ENCODE peak calls at places on chromosomes 6 and 20, in seven cellular contexts. One of them, this sample, is unnamed.

GRCh38 chr20:25296094-25297093 is 48.5 kb downstream of the PYGB start:
- DNase-seq in ELR: peak
- DNase-seq in NCI-H2081: no peak
- DNase-seq in bronchial epithelial cell: no peak
- DNase-seq in posterior vena cava: no peak
- DNase-seq in endothelial cell: no peak
- DNase-seq in Right ventricle myocardium superior: no peak
- DNase-seq in this sample: no peak

GRCh38 chr20:46998497-46999190 is 104.0 kb downstream of the EYA2 start:
- DNase-seq in ELR: no peak
- DNase-seq in NCI-H2081: no peak
- DNase-seq in bronchial epithelial cell: peak
- DNase-seq in posterior vena cava: no peak
- DNase-seq in endothelial cell: no peak
- DNase-seq in Right ventricle myocardium superior: no peak
- DNase-seq in this sample: no peak

GRCh38 chr6:168314948-168315347 is 4.6 kb downstream of the DACT2 start:
- DNase-seq in ELR: no peak
- DNase-seq in NCI-H2081: no peak
- DNase-seq in bronchial epithelial cell: peak
- DNase-seq in posterior vena cava: no peak
- DNase-seq in endothelial cell: no peak
- DNase-seq in Right ventricle myocardium superior: peak
- DNase-seq in this sample: no peak

GRCh38 chr6:1001655-1002349 is 308.9 kb upstream of the EXOC2 start:
- DNase-seq in ELR: no peak
- DNase-seq in NCI-H2081: no peak
- DNase-seq in bronchial epithelial cell: no peak
- DNase-seq in posterior vena cava: no peak
- DNase-seq in endothelial cell: no peak
- DNase-seq in Right ventricle myocardium superior: no peak
- DNase-seq in this sample: peak

GRCh38 chr6:130933712-130934200 is 106.5 kb downstream of the SMLR1 start:
- DNase-seq in ELR: no peak
- DNase-seq in NCI-H2081: no peak
- DNase-seq in bronchial epithelial cell: no peak
- DNase-seq in posterior vena cava: no peak
- DNase-seq in endothelial cell: no peak
- DNase-seq in Right ventricle myocardium superior: no peak
- DNase-seq in this sample: no peak

GRCh38 chr20:9163995-9164394 is 95.1 kb downstream of the PLCB4 start:
- DNase-seq in ELR: no peak
- DNase-seq in NCI-H2081: no peak
- DNase-seq in bronchial epithelial cell: no peak
- DNase-seq in posterior vena cava: no peak
- DNase-seq in endothelial cell: no peak
- DNase-seq in Right ventricle myocardium superior: no peak
- DNase-seq in this sample: no peak

GRCh38 chr6:138188278-138188923 is 26.7 kb downstream of the ARFGEF3 start:
- DNase-seq in ELR: no peak
- DNase-seq in NCI-H2081: no peak
- DNase-seq in bronchial epithelial cell: peak
- DNase-seq in posterior vena cava: no peak
- DNase-seq in endothelial cell: no peak
- DNase-seq in Right ventricle myocardium superior: no peak
- DNase-seq in this sample: no peak

GRCh38 chr6:89347825-89348224 is 4.7 kb downstream of the UBE2J1 start:
- DNase-seq in ELR: no peak
- DNase-seq in NCI-H2081: no peak
- DNase-seq in bronchial epithelial cell: peak
- DNase-seq in posterior vena cava: no peak
- DNase-seq in endothelial cell: no peak
- DNase-seq in Right ventricle myocardium superior: peak
- DNase-seq in this sample: no peak

GRCh38 chr20:34998331-34998950 is 42.8 kb downstream of the MYH7B start:
- DNase-seq in ELR: peak
- DNase-seq in NCI-H2081: no peak
- DNase-seq in bronchial epithelial cell: no peak
- DNase-seq in posterior vena cava: no peak
- DNase-seq in endothelial cell: no peak
- DNase-seq in Right ventricle myocardium superior: peak
- DNase-seq in this sample: no peak

GRCh38 chr20:57763235-57763595 is 53.4 kb upstream of the PMEPA1 start:
- DNase-seq in ELR: no peak
- DNase-seq in NCI-H2081: no peak
- DNase-seq in bronchial epithelial cell: no peak
- DNase-seq in posterior vena cava: no peak
- DNase-seq in endothelial cell: no peak
- DNase-seq in Right ventricle myocardium superior: no peak
- DNase-seq in this sample: no peak

GRCh38 chr6:96626749-96627353 is 63.9 kb downstream of the FHL5 start:
- DNase-seq in ELR: peak
- DNase-seq in NCI-H2081: peak
- DNase-seq in bronchial epithelial cell: peak
- DNase-seq in posterior vena cava: no peak
- DNase-seq in endothelial cell: no peak
- DNase-seq in Right ventricle myocardium superior: no peak
- DNase-seq in this sample: no peak

GRCh38 chr6:100339574-100340255 is 125.0 kb downstream of the SIM1 start:
- DNase-seq in ELR: no peak
- DNase-seq in NCI-H2081: no peak
- DNase-seq in bronchial epithelial cell: peak
- DNase-seq in posterior vena cava: no peak
- DNase-seq in endothelial cell: no peak
- DNase-seq in Right ventricle myocardium superior: no peak
- DNase-seq in this sample: no peak

GRCh38 chr6:98843274-98844243 is 9.2 kb downstream of the POU3F2 start:
- DNase-seq in ELR: no peak
- DNase-seq in NCI-H2081: no peak
- DNase-seq in bronchial epithelial cell: no peak
- DNase-seq in posterior vena cava: no peak
- DNase-seq in endothelial cell: peak
- DNase-seq in Right ventricle myocardium superior: no peak
- DNase-seq in this sample: no peak

GRCh38 chr6:162618463-162619002 is 109.0 kb downstream of the PRKN start:
- DNase-seq in ELR: no peak
- DNase-seq in NCI-H2081: no peak
- DNase-seq in bronchial epithelial cell: no peak
- DNase-seq in posterior vena cava: no peak
- DNase-seq in endothelial cell: no peak
- DNase-seq in Right ventricle myocardium superior: no peak
- DNase-seq in this sample: no peak

GRCh38 chr20:50330504-50331313 is 140.1 kb downstream of the CEBPB start:
- DNase-seq in ELR: no peak
- DNase-seq in NCI-H2081: no peak
- DNase-seq in bronchial epithelial cell: peak
- DNase-seq in posterior vena cava: no peak
- DNase-seq in endothelial cell: no peak
- DNase-seq in Right ventricle myocardium superior: peak
- DNase-seq in this sample: no peak

GRCh38 chr6:22411408-22412105 is 114.7 kb upstream of the PRL start:
- DNase-seq in ELR: no peak
- DNase-seq in NCI-H2081: no peak
- DNase-seq in bronchial epithelial cell: no peak
- DNase-seq in posterior vena cava: no peak
- DNase-seq in endothelial cell: no peak
- DNase-seq in Right ventricle myocardium superior: no peak
- DNase-seq in this sample: no peak

GRCh38 chr6:2914318-2914660 is 11.2 kb upstream of the SERPINB9 start:
- DNase-seq in ELR: no peak
- DNase-seq in NCI-H2081: no peak
- DNase-seq in bronchial epithelial cell: peak
- DNase-seq in posterior vena cava: no peak
- DNase-seq in endothelial cell: no peak
- DNase-seq in Right ventricle myocardium superior: no peak
- DNase-seq in this sample: no peak

GRCh38 chr6:42369568-42369967 is 82.2 kb downstream of the TRERF1 start:
- DNase-seq in ELR: no peak
- DNase-seq in NCI-H2081: no peak
- DNase-seq in bronchial epithelial cell: peak
- DNase-seq in posterior vena cava: no peak
- DNase-seq in endothelial cell: no peak
- DNase-seq in Right ventricle myocardium superior: no peak
- DNase-seq in this sample: no peak

GRCh38 chr20:22999756-23000155 is 35.4 kb upstream of the SSTR4 start:
- DNase-seq in ELR: no peak
- DNase-seq in NCI-H2081: no peak
- DNase-seq in bronchial epithelial cell: peak
- DNase-seq in posterior vena cava: no peak
- DNase-seq in endothelial cell: no peak
- DNase-seq in Right ventricle myocardium superior: no peak
- DNase-seq in this sample: no peak

GRCh38 chr20:38888059-38888831 is 38.0 kb upstream of the FAM83D start:
- DNase-seq in ELR: no peak
- DNase-seq in NCI-H2081: no peak
- DNase-seq in bronchial epithelial cell: no peak
- DNase-seq in posterior vena cava: no peak
- DNase-seq in endothelial cell: no peak
- DNase-seq in Right ventricle myocardium superior: no peak
- DNase-seq in this sample: no peak

GRCh38 chr6:136761227-136761922 is 30.9 kb downstream of the MAP3K5 start:
- DNase-seq in ELR: no peak
- DNase-seq in NCI-H2081: no peak
- DNase-seq in bronchial epithelial cell: no peak
- DNase-seq in posterior vena cava: no peak
- DNase-seq in endothelial cell: no peak
- DNase-seq in Right ventricle myocardium superior: peak
- DNase-seq in this sample: no peak

GRCh38 chr20:40744494-40745175 is 55.6 kb upstream of the MAFB start:
- DNase-seq in ELR: no peak
- DNase-seq in NCI-H2081: no peak
- DNase-seq in bronchial epithelial cell: no peak
- DNase-seq in posterior vena cava: no peak
- DNase-seq in endothelial cell: no peak
- DNase-seq in Right ventricle myocardium superior: no peak
- DNase-seq in this sample: no peak